ENCODE peak calls at places on chromosomes 2 and 18, in eight cellular contexts. U, C, L, H, A, I, K and M are unnamed samples.

GRCh38 chr2:1082456-1083205 is 132.0 kb downstream of the SNTG2 start:
- DNase-seq in U (no peak), C (peak), L (no peak), H (no peak), A (no peak), I (no peak), K (no peak), M (no peak)

GRCh38 chr2:99651930-99652670 is 162.3 kb upstream of the REV1 start:
- DNase-seq in U (no peak), C (no peak), L (peak), H (no peak), A (no peak), I (no peak), K (no peak), M (no peak)

GRCh38 chr18:57624988-57625387 is 3.4 kb upstream of the NARS1 start:
- DNase-seq in U (no peak), C (no peak), L (no peak), H (no peak), A (no peak), I (no peak), K (peak), M (no peak)

GRCh38 chr2:99490088-99491065 is 560 bp upstream of the REV1 start:
- DNase-seq in U (peak), C (peak), L (peak), H (peak), A (peak), I (peak), K (peak), M (peak)

GRCh38 chr18:70491734-70492348 is 203.0 kb downstream of the SOCS6 start:
- DNase-seq in U (no peak), C (peak), L (no peak), H (peak), A (no peak), I (no peak), K (peak), M (peak)

GRCh38 chr2:201644001-201644400 is 698 bp upstream of the TMEM237 start:
- DNase-seq in U (no peak), C (no peak), L (no peak), H (no peak), A (no peak), I (no peak), K (peak), M (no peak)

GRCh38 chr18:48623468-48624220 is 84.8 kb downstream of the CTIF start:
- DNase-seq in U (no peak), C (no peak), L (no peak), H (no peak), A (no peak), I (no peak), K (peak), M (no peak)

GRCh38 chr2:73892631-73893329 is at the start of gene ACTG2:
- DNase-seq in U (no peak), C (no peak), L (peak), H (no peak), A (no peak), I (no peak), K (peak), M (no peak)

GRCh38 chr2:240420206-240420899 is 15.1 kb upstream of the GPC1 start:
- DNase-seq in U (peak), C (no peak), L (peak), H (no peak), A (peak), I (no peak), K (no peak), M (peak)

GRCh38 chr2:16251511-16252205 is 311.3 kb downstream of the MYCN start:
- DNase-seq in U (no peak), C (no peak), L (peak), H (no peak), A (no peak), I (no peak), K (no peak), M (no peak)

GRCh38 chr2:50606860-50607259 is 425.1 kb downstream of the NRXN1 start:
- DNase-seq in U (no peak), C (no peak), L (no peak), H (no peak), A (no peak), I (no peak), K (peak), M (no peak)

GRCh38 chr2:67667054-67667908 is 270.1 kb downstream of the ETAA1 start:
- DNase-seq in U (no peak), C (no peak), L (no peak), H (no peak), A (no peak), I (no peak), K (peak), M (no peak)

GRCh38 chr2:112462178-112462577 is 19.8 kb upstream of the TTL start:
- DNase-seq in U (no peak), C (no peak), L (no peak), H (no peak), A (no peak), I (no peak), K (no peak), M (no peak)

GRCh38 chr18:3246636-3247242 is 862 bp upstream of the MYL12A start:
- DNase-seq in U (peak), C (no peak), L (no peak), H (no peak), A (peak), I (peak), K (no peak), M (no peak)

GRCh38 chr2:219446101-219446504 is 11.5 kb downstream of the SPEG start:
- DNase-seq in U (no peak), C (no peak), L (no peak), H (no peak), A (no peak), I (peak), K (peak), M (no peak)

GRCh38 chr2:107685587-107685986 is 141.1 kb upstream of the RGPD4 start:
- DNase-seq in U (no peak), C (no peak), L (no peak), H (no peak), A (no peak), I (no peak), K (no peak), M (no peak)

GRCh38 chr18:10061566-10061965 is 147.8 kb downstream of the VAPA start:
- DNase-seq in U (no peak), C (no peak), L (no peak), H (no peak), A (no peak), I (no peak), K (no peak), M (no peak)

GRCh38 chr2:236156095-236156859 is 11.9 kb downstream of the GBX2 start:
- DNase-seq in U (peak), C (no peak), L (no peak), H (no peak), A (no peak), I (no peak), K (no peak), M (no peak)

GRCh38 chr18:12401881-12402280 is 5.8 kb upstream of the PRELID3A start:
- DNase-seq in U (peak), C (no peak), L (no peak), H (no peak), A (no peak), I (no peak), K (no peak), M (no peak)

GRCh38 chr2:98839292-98839691 is 96.7 kb downstream of the CRACDL start:
- DNase-seq in U (no peak), C (no peak), L (no peak), H (no peak), A (no peak), I (no peak), K (peak), M (no peak)

GRCh38 chr18:13377496-13377895 is 158.9 kb downstream of the LDLRAD4 start:
- DNase-seq in U (no peak), C (no peak), L (peak), H (no peak), A (no peak), I (no peak), K (no peak), M (no peak)

GRCh38 chr2:233288663-233289062 is 19.0 kb upstream of the SAG start:
- DNase-seq in U (no peak), C (no peak), L (no peak), H (no peak), A (no peak), I (no peak), K (no peak), M (no peak)

GRCh38 chr2:14632133-14632936 is at the start of gene LRATD1:
- DNase-seq in U (peak), C (peak), L (no peak), H (no peak), A (peak), I (peak), K (peak), M (peak)

GRCh38 chr2:11729362-11730212 is 16.8 kb upstream of the LPIN1 start:
- DNase-seq in U (no peak), C (no peak), L (no peak), H (no peak), A (no peak), I (no peak), K (no peak), M (no peak)

DNA sequence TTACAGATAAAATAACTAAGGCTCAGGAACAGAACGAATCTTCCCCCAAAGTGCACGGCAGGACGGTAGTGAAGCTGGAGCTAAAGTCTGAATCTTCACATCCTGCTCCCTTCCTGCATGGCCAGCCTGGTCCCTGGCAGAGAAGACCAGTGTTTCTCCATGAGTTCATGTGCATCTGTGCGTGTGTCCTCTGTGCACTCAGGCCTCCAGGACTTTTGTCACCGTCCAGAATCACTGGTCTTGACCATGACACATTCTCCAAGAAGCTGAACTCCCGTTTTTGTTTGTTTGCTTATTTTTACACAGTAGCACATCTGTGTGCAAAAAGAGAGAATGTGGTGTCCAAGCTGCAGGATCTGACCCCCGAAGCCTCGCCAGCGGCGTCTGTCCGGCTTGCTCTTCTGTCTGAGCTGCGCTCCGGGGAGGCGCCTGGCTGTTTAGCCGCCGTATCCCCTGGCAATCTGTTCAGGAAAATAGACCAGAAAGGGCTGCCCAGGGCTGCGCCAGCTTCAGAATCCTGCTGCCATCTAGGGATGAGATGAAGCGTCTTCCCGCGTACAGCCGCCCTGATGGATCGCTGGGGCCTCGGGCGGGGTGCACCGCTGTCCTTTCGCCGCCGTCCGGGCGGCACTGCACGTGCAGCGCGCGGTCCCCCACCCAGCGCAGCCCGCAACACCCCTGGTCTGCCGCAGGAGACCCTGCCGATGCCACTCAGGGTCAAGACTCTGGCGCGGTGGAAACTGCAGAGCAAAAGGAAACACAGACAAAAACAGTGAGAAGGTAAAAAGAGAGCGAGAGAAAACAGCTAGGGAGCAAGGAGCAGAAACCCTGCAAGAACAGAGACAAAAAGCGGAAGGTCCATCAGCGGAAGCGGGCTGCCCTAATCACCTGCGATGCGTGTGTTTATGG is 2113.6 kb upstream of the PIK3C3 start:
- DNase-seq in U (peak), C (peak), L (peak), H (no peak), A (peak), I (peak), K (peak), M (no peak)
- TF ChIP-seq CTCF in U (no peak), C (peak), L (peak), H (no peak), A (no peak), I (no peak), K (peak), M (no peak)

GRCh38 chr2:205051417-205051816 is 506.1 kb downstream of the PARD3B start:
- DNase-seq in U (no peak), C (no peak), L (no peak), H (no peak), A (no peak), I (no peak), K (peak), M (no peak)
- TF ChIP-seq CTCF in U (no peak), C (no peak), L (peak), H (no peak), A (no peak), I (no peak), K (peak), M (no peak)

DNA sequence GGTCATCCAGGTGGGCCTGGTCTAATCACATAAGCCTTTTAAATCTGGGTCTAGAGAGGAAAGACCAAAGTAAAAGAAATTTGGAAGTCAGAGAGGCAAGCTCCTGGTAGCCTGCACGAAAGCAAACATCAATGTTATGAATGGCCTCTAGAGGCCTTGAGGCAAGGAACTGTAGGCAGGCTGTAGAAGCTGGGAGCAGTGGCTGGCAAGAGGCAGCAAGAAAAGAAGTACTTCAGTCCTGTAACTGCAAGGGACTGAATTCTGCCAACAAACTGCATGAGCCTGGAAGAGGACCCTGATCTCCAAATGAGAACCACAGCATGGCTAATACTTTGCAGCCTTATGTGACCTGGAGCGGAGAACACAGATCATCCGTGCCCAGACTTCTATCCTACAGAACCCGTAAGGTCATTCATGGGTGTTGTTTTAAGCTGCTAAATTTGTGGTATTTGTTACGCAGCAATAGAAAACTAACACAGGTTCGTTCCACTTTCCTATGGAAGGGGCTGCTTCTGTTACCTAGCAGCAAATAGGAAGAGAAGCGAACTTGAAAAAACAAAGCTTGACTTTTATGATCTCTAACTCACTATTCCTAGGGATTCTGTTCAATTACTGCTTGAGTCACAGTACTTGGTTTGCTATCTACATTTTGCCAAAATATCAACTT is 1.2 kb downstream of the IMMT start:
- DNase-seq in U (no peak), C (no peak), L (no peak), H (no peak), A (no peak), I (no peak), K (no peak), M (no peak)
- TF ChIP-seq CTCF in U (no peak), C (no peak), L (no peak), H (no peak), A (no peak), I (no peak), K (no peak), M (no peak)

DNA sequence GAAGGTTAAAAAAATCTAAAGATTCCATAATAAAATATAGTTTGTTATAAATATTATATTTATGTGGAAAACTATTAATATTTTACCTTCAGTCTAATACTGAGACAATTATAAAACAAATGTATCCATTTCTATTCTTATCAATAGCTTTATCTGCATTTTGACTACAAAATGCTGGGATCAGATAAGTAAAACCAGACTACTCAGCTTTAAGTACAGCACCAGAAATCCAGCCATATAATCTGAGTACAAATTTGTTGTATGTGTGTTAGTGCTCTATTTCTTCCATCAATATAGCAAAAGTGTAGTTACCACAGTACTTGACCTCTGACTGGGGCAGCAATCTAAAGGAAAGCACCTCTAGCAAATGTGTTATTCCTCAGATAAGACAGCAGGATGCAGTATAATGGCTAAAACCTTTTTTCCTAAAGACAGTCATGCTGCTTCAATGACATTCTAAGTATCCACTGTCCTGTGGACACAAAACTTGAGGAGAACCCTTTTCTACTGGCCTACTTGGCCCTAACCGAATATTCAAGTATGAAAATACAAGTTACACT is 68.1 kb downstream of the OLA1 start:
- DNase-seq in U (no peak), C (no peak), L (no peak), H (no peak), A (no peak), I (no peak), K (no peak), M (no peak)
- TF ChIP-seq CTCF in U (no peak), C (no peak), L (peak), H (no peak), A (no peak), I (no peak), K (peak), M (no peak)